ENCODE peak calls at places on chromosome 19, in ten cellular contexts. One of them, this sample, is unnamed.

GRCh38 chr19:8515317-8515716 is 1.4 kb upstream of the ZNF414 start:
- DNase-seq in activated CD4-positive, alpha-beta T cell treated with anti-CD3 and anti-CD28 coated beads, Interleukin-2, amount 50 U/mL, for 24 hours: no peak
- DNase-seq in left cardiac atrium: no peak
- DNase-seq in stimulated activated CD4-positive, alpha-beta T cell treated with anti-CD3 and anti-CD28 coated beads, Interleukin-4, amount 100 ng/mL, for 1 hour: peak
- DNase-seq in Panc1: no peak
- DNase-seq in NCI-H446: no peak
- DNase-seq in progenitor cell of endocrine pancreas: no peak
- DNase-seq in AG20443: no peak
- DNase-seq in CD8-positive, alpha-beta memory T cell: peak
- DNase-seq in mesendoderm: no peak
- DNase-seq in this sample: no peak

GRCh38 chr19:678791-679388 is 2.7 kb downstream of the FSTL3 start:
- DNase-seq in NCI-H446: no peak
- DNase-seq in mesendoderm: no peak
- DNase-seq in AG20443: no peak
- DNase-seq in stimulated activated CD4-positive, alpha-beta T cell treated with anti-CD3 and anti-CD28 coated beads, Interleukin-4, amount 100 ng/mL, for 1 hour: no peak
- DNase-seq in progenitor cell of endocrine pancreas: no peak
- DNase-seq in Panc1: no peak
- DNase-seq in activated CD4-positive, alpha-beta T cell treated with anti-CD3 and anti-CD28 coated beads, Interleukin-2, amount 50 U/mL, for 24 hours: no peak
- DNase-seq in CD8-positive, alpha-beta memory T cell: no peak
- DNase-seq in left cardiac atrium: peak
- DNase-seq in this sample: no peak

GRCh38 chr19:14434543-14435319 is 1.6 kb downstream of the PKN1 start:
- DNase-seq in Panc1: no peak
- DNase-seq in activated CD4-positive, alpha-beta T cell treated with anti-CD3 and anti-CD28 coated beads, Interleukin-2, amount 50 U/mL, for 24 hours: no peak
- DNase-seq in stimulated activated CD4-positive, alpha-beta T cell treated with anti-CD3 and anti-CD28 coated beads, Interleukin-4, amount 100 ng/mL, for 1 hour: peak
- DNase-seq in CD8-positive, alpha-beta memory T cell: peak
- DNase-seq in left cardiac atrium: peak
- DNase-seq in NCI-H446: no peak
- DNase-seq in AG20443: peak
- DNase-seq in mesendoderm: no peak
- DNase-seq in progenitor cell of endocrine pancreas: no peak
- DNase-seq in this sample: no peak

GRCh38 chr19:4088975-4089374 is 22.3 kb upstream of the ZBTB7A start:
- DNase-seq in Panc1: no peak
- DNase-seq in left cardiac atrium: no peak
- DNase-seq in NCI-H446: no peak
- DNase-seq in mesendoderm: no peak
- DNase-seq in CD8-positive, alpha-beta memory T cell: peak
- DNase-seq in progenitor cell of endocrine pancreas: no peak
- DNase-seq in stimulated activated CD4-positive, alpha-beta T cell treated with anti-CD3 and anti-CD28 coated beads, Interleukin-4, amount 100 ng/mL, for 1 hour: no peak
- DNase-seq in activated CD4-positive, alpha-beta T cell treated with anti-CD3 and anti-CD28 coated beads, Interleukin-2, amount 50 U/mL, for 24 hours: no peak
- DNase-seq in AG20443: no peak
- DNase-seq in this sample: no peak

GRCh38 chr19:46728208-46728607 is 11.3 kb upstream of the PRKD2 start:
- DNase-seq in activated CD4-positive, alpha-beta T cell treated with anti-CD3 and anti-CD28 coated beads, Interleukin-2, amount 50 U/mL, for 24 hours: no peak
- DNase-seq in stimulated activated CD4-positive, alpha-beta T cell treated with anti-CD3 and anti-CD28 coated beads, Interleukin-4, amount 100 ng/mL, for 1 hour: no peak
- DNase-seq in progenitor cell of endocrine pancreas: no peak
- DNase-seq in mesendoderm: no peak
- DNase-seq in NCI-H446: no peak
- DNase-seq in CD8-positive, alpha-beta memory T cell: no peak
- DNase-seq in Panc1: no peak
- DNase-seq in left cardiac atrium: no peak
- DNase-seq in AG20443: no peak
- DNase-seq in this sample: no peak

GRCh38 chr19:5001547-5002131 is 32.7 kb downstream of the KDM4B start:
- DNase-seq in AG20443: peak
- DNase-seq in left cardiac atrium: no peak
- DNase-seq in NCI-H446: no peak
- DNase-seq in mesendoderm: peak
- DNase-seq in CD8-positive, alpha-beta memory T cell: no peak
- DNase-seq in progenitor cell of endocrine pancreas: no peak
- DNase-seq in Panc1: peak
- DNase-seq in stimulated activated CD4-positive, alpha-beta T cell treated with anti-CD3 and anti-CD28 coated beads, Interleukin-4, amount 100 ng/mL, for 1 hour: peak
- DNase-seq in activated CD4-positive, alpha-beta T cell treated with anti-CD3 and anti-CD28 coated beads, Interleukin-2, amount 50 U/mL, for 24 hours: no peak
- DNase-seq in this sample: no peak

GRCh38 chr19:50462970-50463369 is 13.3 kb upstream of the EMC10 start:
- DNase-seq in NCI-H446: no peak
- DNase-seq in AG20443: no peak
- DNase-seq in CD8-positive, alpha-beta memory T cell: no peak
- DNase-seq in mesendoderm: no peak
- DNase-seq in Panc1: no peak
- DNase-seq in left cardiac atrium: no peak
- DNase-seq in activated CD4-positive, alpha-beta T cell treated with anti-CD3 and anti-CD28 coated beads, Interleukin-2, amount 50 U/mL, for 24 hours: no peak
- DNase-seq in stimulated activated CD4-positive, alpha-beta T cell treated with anti-CD3 and anti-CD28 coated beads, Interleukin-4, amount 100 ng/mL, for 1 hour: no peak
- DNase-seq in progenitor cell of endocrine pancreas: no peak
- DNase-seq in this sample: no peak

GRCh38 chr19:47493378-47494210 is 9.6 kb upstream of the KPTN start:
- DNase-seq in NCI-H446: no peak
- DNase-seq in mesendoderm: no peak
- DNase-seq in activated CD4-positive, alpha-beta T cell treated with anti-CD3 and anti-CD28 coated beads, Interleukin-2, amount 50 U/mL, for 24 hours: no peak
- DNase-seq in CD8-positive, alpha-beta memory T cell: no peak
- DNase-seq in AG20443: no peak
- DNase-seq in stimulated activated CD4-positive, alpha-beta T cell treated with anti-CD3 and anti-CD28 coated beads, Interleukin-4, amount 100 ng/mL, for 1 hour: no peak
- DNase-seq in left cardiac atrium: peak
- DNase-seq in progenitor cell of endocrine pancreas: no peak
- DNase-seq in Panc1: no peak
- DNase-seq in this sample: no peak

GRCh38 chr19:2043269-2043641 is 7.8 kb downstream of the MKNK2 start:
- DNase-seq in activated CD4-positive, alpha-beta T cell treated with anti-CD3 and anti-CD28 coated beads, Interleukin-2, amount 50 U/mL, for 24 hours: no peak
- DNase-seq in progenitor cell of endocrine pancreas: no peak
- DNase-seq in left cardiac atrium: no peak
- DNase-seq in Panc1: no peak
- DNase-seq in NCI-H446: no peak
- DNase-seq in AG20443: no peak
- DNase-seq in mesendoderm: no peak
- DNase-seq in stimulated activated CD4-positive, alpha-beta T cell treated with anti-CD3 and anti-CD28 coated beads, Interleukin-4, amount 100 ng/mL, for 1 hour: no peak
- DNase-seq in CD8-positive, alpha-beta memory T cell: no peak
- DNase-seq in this sample: no peak

GRCh38 chr19:36436531-36436930 is 18.1 kb upstream of the ZFP82 start:
- DNase-seq in Panc1: no peak
- DNase-seq in CD8-positive, alpha-beta memory T cell: no peak
- DNase-seq in stimulated activated CD4-positive, alpha-beta T cell treated with anti-CD3 and anti-CD28 coated beads, Interleukin-4, amount 100 ng/mL, for 1 hour: no peak
- DNase-seq in AG20443: peak
- DNase-seq in mesendoderm: peak
- DNase-seq in left cardiac atrium: no peak
- DNase-seq in NCI-H446: no peak
- DNase-seq in progenitor cell of endocrine pancreas: no peak
- DNase-seq in activated CD4-positive, alpha-beta T cell treated with anti-CD3 and anti-CD28 coated beads, Interleukin-2, amount 50 U/mL, for 24 hours: no peak
- DNase-seq in this sample: no peak

GRCh38 chr19:40221858-40222619 is 3.9 kb upstream of the TTC9B start:
- DNase-seq in left cardiac atrium: peak
- DNase-seq in stimulated activated CD4-positive, alpha-beta T cell treated with anti-CD3 and anti-CD28 coated beads, Interleukin-4, amount 100 ng/mL, for 1 hour: peak
- DNase-seq in NCI-H446: peak
- DNase-seq in progenitor cell of endocrine pancreas: peak
- DNase-seq in Panc1: peak
- DNase-seq in CD8-positive, alpha-beta memory T cell: peak
- DNase-seq in mesendoderm: peak
- DNase-seq in activated CD4-positive, alpha-beta T cell treated with anti-CD3 and anti-CD28 coated beads, Interleukin-2, amount 50 U/mL, for 24 hours: peak
- DNase-seq in AG20443: peak
- DNase-seq in this sample: peak

GRCh38 chr19:18814063-18814462 is 17.7 kb upstream of the UPF1 start:
- DNase-seq in activated CD4-positive, alpha-beta T cell treated with anti-CD3 and anti-CD28 coated beads, Interleukin-2, amount 50 U/mL, for 24 hours: no peak
- DNase-seq in AG20443: peak
- DNase-seq in mesendoderm: no peak
- DNase-seq in Panc1: no peak
- DNase-seq in progenitor cell of endocrine pancreas: no peak
- DNase-seq in NCI-H446: no peak
- DNase-seq in stimulated activated CD4-positive, alpha-beta T cell treated with anti-CD3 and anti-CD28 coated beads, Interleukin-4, amount 100 ng/mL, for 1 hour: no peak
- DNase-seq in left cardiac atrium: peak
- DNase-seq in CD8-positive, alpha-beta memory T cell: no peak
- DNase-seq in this sample: no peak

GRCh38 chr19:51354742-51355148 is 11.4 kb downstream of the ETFB start:
- DNase-seq in left cardiac atrium: peak
- DNase-seq in CD8-positive, alpha-beta memory T cell: peak
- DNase-seq in AG20443: no peak
- DNase-seq in activated CD4-positive, alpha-beta T cell treated with anti-CD3 and anti-CD28 coated beads, Interleukin-2, amount 50 U/mL, for 24 hours: no peak
- DNase-seq in stimulated activated CD4-positive, alpha-beta T cell treated with anti-CD3 and anti-CD28 coated beads, Interleukin-4, amount 100 ng/mL, for 1 hour: no peak
- DNase-seq in Panc1: no peak
- DNase-seq in NCI-H446: no peak
- DNase-seq in progenitor cell of endocrine pancreas: peak
- DNase-seq in mesendoderm: peak
- DNase-seq in this sample: no peak

GRCh38 chr19:48632692-48633147 is 4.5 kb downstream of the DBP start:
- DNase-seq in activated CD4-positive, alpha-beta T cell treated with anti-CD3 and anti-CD28 coated beads, Interleukin-2, amount 50 U/mL, for 24 hours: no peak
- DNase-seq in left cardiac atrium: peak
- DNase-seq in CD8-positive, alpha-beta memory T cell: no peak
- DNase-seq in AG20443: no peak
- DNase-seq in mesendoderm: no peak
- DNase-seq in Panc1: no peak
- DNase-seq in progenitor cell of endocrine pancreas: no peak
- DNase-seq in NCI-H446: no peak
- DNase-seq in stimulated activated CD4-positive, alpha-beta T cell treated with anti-CD3 and anti-CD28 coated beads, Interleukin-4, amount 100 ng/mL, for 1 hour: no peak
- DNase-seq in this sample: no peak

GRCh38 chr19:4939466-4939865 is 29.4 kb upstream of the KDM4B start:
- DNase-seq in left cardiac atrium: no peak
- DNase-seq in Panc1: no peak
- DNase-seq in activated CD4-positive, alpha-beta T cell treated with anti-CD3 and anti-CD28 coated beads, Interleukin-2, amount 50 U/mL, for 24 hours: no peak
- DNase-seq in CD8-positive, alpha-beta memory T cell: no peak
- DNase-seq in progenitor cell of endocrine pancreas: no peak
- DNase-seq in AG20443: no peak
- DNase-seq in mesendoderm: no peak
- DNase-seq in stimulated activated CD4-positive, alpha-beta T cell treated with anti-CD3 and anti-CD28 coated beads, Interleukin-4, amount 100 ng/mL, for 1 hour: no peak
- DNase-seq in NCI-H446: no peak
- DNase-seq in this sample: no peak

GRCh38 chr19:2278504-2279158 is 3.3 kb downstream of the PEAK3 start:
- DNase-seq in progenitor cell of endocrine pancreas: no peak
- DNase-seq in activated CD4-positive, alpha-beta T cell treated with anti-CD3 and anti-CD28 coated beads, Interleukin-2, amount 50 U/mL, for 24 hours: no peak
- DNase-seq in NCI-H446: no peak
- DNase-seq in CD8-positive, alpha-beta memory T cell: no peak
- DNase-seq in Panc1: no peak
- DNase-seq in mesendoderm: no peak
- DNase-seq in left cardiac atrium: no peak
- DNase-seq in AG20443: no peak
- DNase-seq in stimulated activated CD4-positive, alpha-beta T cell treated with anti-CD3 and anti-CD28 coated beads, Interleukin-4, amount 100 ng/mL, for 1 hour: no peak
- DNase-seq in this sample: no peak

GRCh38 chr19:49019242-49019932 is 2.5 kb upstream of the LHB start:
- DNase-seq in CD8-positive, alpha-beta memory T cell: peak
- DNase-seq in progenitor cell of endocrine pancreas: no peak
- DNase-seq in NCI-H446: no peak
- DNase-seq in stimulated activated CD4-positive, alpha-beta T cell treated with anti-CD3 and anti-CD28 coated beads, Interleukin-4, amount 100 ng/mL, for 1 hour: peak
- DNase-seq in left cardiac atrium: peak
- DNase-seq in AG20443: peak
- DNase-seq in Panc1: no peak
- DNase-seq in activated CD4-positive, alpha-beta T cell treated with anti-CD3 and anti-CD28 coated beads, Interleukin-2, amount 50 U/mL, for 24 hours: no peak
- DNase-seq in mesendoderm: peak
- DNase-seq in this sample: no peak

GRCh38 chr19:14695471-14695870 is 5.6 kb downstream of the ZNF333 start:
- DNase-seq in Panc1: no peak
- DNase-seq in left cardiac atrium: no peak
- DNase-seq in CD8-positive, alpha-beta memory T cell: no peak
- DNase-seq in NCI-H446: no peak
- DNase-seq in stimulated activated CD4-positive, alpha-beta T cell treated with anti-CD3 and anti-CD28 coated beads, Interleukin-4, amount 100 ng/mL, for 1 hour: no peak
- DNase-seq in progenitor cell of endocrine pancreas: no peak
- DNase-seq in activated CD4-positive, alpha-beta T cell treated with anti-CD3 and anti-CD28 coated beads, Interleukin-2, amount 50 U/mL, for 24 hours: no peak
- DNase-seq in AG20443: no peak
- DNase-seq in mesendoderm: no peak
- DNase-seq in this sample: no peak

GRCh38 chr19:18478545-18479311 is 40.8 kb upstream of the ISYNA1 start:
- DNase-seq in CD8-positive, alpha-beta memory T cell: peak
- DNase-seq in AG20443: peak
- DNase-seq in Panc1: no peak
- DNase-seq in left cardiac atrium: peak
- DNase-seq in mesendoderm: peak
- DNase-seq in progenitor cell of endocrine pancreas: no peak
- DNase-seq in activated CD4-positive, alpha-beta T cell treated with anti-CD3 and anti-CD28 coated beads, Interleukin-2, amount 50 U/mL, for 24 hours: no peak
- DNase-seq in NCI-H446: no peak
- DNase-seq in stimulated activated CD4-positive, alpha-beta T cell treated with anti-CD3 and anti-CD28 coated beads, Interleukin-4, amount 100 ng/mL, for 1 hour: peak
- DNase-seq in this sample: peak

GRCh38 chr19:18014197-18014596 is 6.2 kb downstream of the ARRDC2 start:
- DNase-seq in stimulated activated CD4-positive, alpha-beta T cell treated with anti-CD3 and anti-CD28 coated beads, Interleukin-4, amount 100 ng/mL, for 1 hour: no peak
- DNase-seq in NCI-H446: no peak
- DNase-seq in Panc1: no peak
- DNase-seq in progenitor cell of endocrine pancreas: no peak
- DNase-seq in CD8-positive, alpha-beta memory T cell: no peak
- DNase-seq in AG20443: no peak
- DNase-seq in mesendoderm: no peak
- DNase-seq in activated CD4-positive, alpha-beta T cell treated with anti-CD3 and anti-CD28 coated beads, Interleukin-2, amount 50 U/mL, for 24 hours: no peak
- DNase-seq in left cardiac atrium: no peak
- DNase-seq in this sample: no peak

GRCh38 chr19:51119089-51119488 is 5.6 kb upstream of the SIGLEC9 start:
- DNase-seq in progenitor cell of endocrine pancreas: no peak
- DNase-seq in Panc1: no peak
- DNase-seq in mesendoderm: peak
- DNase-seq in AG20443: no peak
- DNase-seq in left cardiac atrium: no peak
- DNase-seq in NCI-H446: no peak
- DNase-seq in CD8-positive, alpha-beta memory T cell: no peak
- DNase-seq in activated CD4-positive, alpha-beta T cell treated with anti-CD3 and anti-CD28 coated beads, Interleukin-2, amount 50 U/mL, for 24 hours: no peak
- DNase-seq in stimulated activated CD4-positive, alpha-beta T cell treated with anti-CD3 and anti-CD28 coated beads, Interleukin-4, amount 100 ng/mL, for 1 hour: no peak
- DNase-seq in this sample: no peak